ENCODE peak calls at places on chromosomes 6 and 20, in nine cellular contexts. H is amniotic stem cell; O is fibroblast of the aortic adventitia; I is RCC 7860; V is anterior cingulate cortex; P is sigmoid colon; J is right cardiac atrium; C is stimulated activated CD8-positive, alpha-beta memory T cell treated with anti-CD3 and anti-CD28 coated beads, Interleukin-15, amount 100 ng/mL, for 24 hours; R is substantia nigra. N is an unnamed sample.

GRCh38 chr6:108874470-108875160 is 26.4 kb downstream of the ARMC2 start:
- DNase-seq in H (peak), O (peak), I (no peak), V (no peak), P (no peak), J (no peak), C (no peak), R (no peak), N (no peak)

GRCh38 chr20:64071341-64072332 is 7.7 kb downstream of the RGS19 start:
- DNase-seq in H (no peak), O (no peak), I (no peak), V (no peak), P (no peak), J (peak), C (no peak), R (no peak), N (no peak)

GRCh38 chr6:130176378-130176777 is 46.4 kb downstream of the SAMD3 start:
- DNase-seq in H (no peak), O (no peak), I (no peak), V (no peak), P (no peak), J (no peak), C (no peak), R (no peak), N (no peak)

GRCh38 chr6:119929121-119929520 is 579.6 kb upstream of the MAN1A1 start:
- DNase-seq in H (no peak), O (no peak), I (no peak), V (no peak), P (no peak), J (no peak), C (no peak), R (no peak), N (no peak)

GRCh38 chr6:36523451-36523850 is 23.8 kb downstream of the STK38 start:
- DNase-seq in H (no peak), O (no peak), I (no peak), V (no peak), P (no peak), J (no peak), C (no peak), R (no peak), N (no peak)

GRCh38 chr6:35634316-35634715 is 54.4 kb downstream of the FKBP5 start:
- DNase-seq in H (no peak), O (peak), I (no peak), V (no peak), P (no peak), J (no peak), C (no peak), R (no peak), N (no peak)

GRCh38 chr6:6806793-6807518 is 218.4 kb downstream of the LY86 start:
- DNase-seq in H (no peak), O (peak), I (no peak), V (peak), P (peak), J (peak), C (no peak), R (no peak), N (no peak)

GRCh38 chr6:45619994-45620471 is 242.3 kb upstream of the SUPT3H start:
- DNase-seq in H (no peak), O (no peak), I (peak), V (no peak), P (no peak), J (no peak), C (no peak), R (no peak), N (no peak)